ENCODE peak calls at places on chromosomes 4 and X, in eight cellular contexts. One of them, this sample, is unnamed.

GRCh38 chr4:132396636-132397035 is 752.5 kb upstream of the PCDH10 start:
- DNase-seq in sciatic nerve: no peak
- DNase-seq in Calu3: no peak
- DNase-seq in stimulated activated CD8-positive, alpha-beta memory T cell treated with anti-CD3 and anti-CD28 coated beads, Interleukin-7, amount 100 ng/mL, for 1 hour: no peak
- DNase-seq in amygdala: no peak
- DNase-seq in psoas muscle: no peak
- DNase-seq in GM12891: no peak
- DNase-seq in iris pigment epithelial cell: peak; percentile 53
- DNase-seq in this sample: no peak

GRCh38 chr4:142128529-142128928 is 492.1 kb downstream of the IL15 start:
- DNase-seq in Calu3: no peak
- DNase-seq in stimulated activated CD8-positive, alpha-beta memory T cell treated with anti-CD3 and anti-CD28 coated beads, Interleukin-7, amount 100 ng/mL, for 1 hour: no peak
- DNase-seq in iris pigment epithelial cell: peak; percentile 5
- DNase-seq in amygdala: no peak
- DNase-seq in sciatic nerve: no peak
- DNase-seq in GM12891: no peak
- DNase-seq in psoas muscle: no peak
- DNase-seq in this sample: no peak

GRCh38 chr4:83561381-83561780 is 25.5 kb downstream of the GPAT3 start:
- DNase-seq in psoas muscle: no peak
- DNase-seq in stimulated activated CD8-positive, alpha-beta memory T cell treated with anti-CD3 and anti-CD28 coated beads, Interleukin-7, amount 100 ng/mL, for 1 hour: no peak
- DNase-seq in Calu3: peak; percentile 60
- DNase-seq in iris pigment epithelial cell: peak; percentile 67
- DNase-seq in amygdala: no peak
- DNase-seq in sciatic nerve: no peak
- DNase-seq in GM12891: no peak
- DNase-seq in this sample: no peak

GRCh38 chr4:157222764-157223145 is 2.2 kb downstream of the GRIA2 start:
- DNase-seq in stimulated activated CD8-positive, alpha-beta memory T cell treated with anti-CD3 and anti-CD28 coated beads, Interleukin-7, amount 100 ng/mL, for 1 hour: no peak
- DNase-seq in amygdala: no peak
- DNase-seq in psoas muscle: no peak
- DNase-seq in GM12891: no peak
- DNase-seq in sciatic nerve: no peak
- DNase-seq in iris pigment epithelial cell: no peak
- DNase-seq in Calu3: no peak
- DNase-seq in this sample: no peak

GRCh38 chr4:16573744-16574143 is 324.7 kb downstream of the LDB2 start:
- DNase-seq in stimulated activated CD8-positive, alpha-beta memory T cell treated with anti-CD3 and anti-CD28 coated beads, Interleukin-7, amount 100 ng/mL, for 1 hour: no peak
- DNase-seq in sciatic nerve: no peak
- DNase-seq in Calu3: no peak
- DNase-seq in iris pigment epithelial cell: peak; percentile 47
- DNase-seq in amygdala: no peak
- DNase-seq in psoas muscle: no peak
- DNase-seq in GM12891: no peak
- DNase-seq in this sample: no peak

GRCh38 chr4:169201144-169202124 is 69.3 kb downstream of the SH3RF1 start:
- DNase-seq in sciatic nerve: no peak
- DNase-seq in Calu3: no peak
- DNase-seq in amygdala: no peak
- DNase-seq in psoas muscle: no peak
- DNase-seq in iris pigment epithelial cell: peak; percentile 22
- DNase-seq in GM12891: no peak
- DNase-seq in stimulated activated CD8-positive, alpha-beta memory T cell treated with anti-CD3 and anti-CD28 coated beads, Interleukin-7, amount 100 ng/mL, for 1 hour: no peak
- DNase-seq in this sample: no peak

GRCh38 chr4:8048856-8049686 is 109.4 kb upstream of the AFAP1 start:
- DNase-seq in amygdala: no peak
- DNase-seq in GM12891: no peak
- DNase-seq in Calu3: no peak
- DNase-seq in psoas muscle: no peak
- DNase-seq in stimulated activated CD8-positive, alpha-beta memory T cell treated with anti-CD3 and anti-CD28 coated beads, Interleukin-7, amount 100 ng/mL, for 1 hour: no peak
- DNase-seq in iris pigment epithelial cell: no peak
- DNase-seq in sciatic nerve: no peak
- DNase-seq in this sample: peak; percentile 14

GRCh38 chr4:119736559-119736958 is 108.0 kb upstream of the PDE5A start:
- DNase-seq in iris pigment epithelial cell: peak; percentile 77
- DNase-seq in stimulated activated CD8-positive, alpha-beta memory T cell treated with anti-CD3 and anti-CD28 coated beads, Interleukin-7, amount 100 ng/mL, for 1 hour: no peak
- DNase-seq in amygdala: no peak
- DNase-seq in sciatic nerve: no peak
- DNase-seq in Calu3: no peak
- DNase-seq in psoas muscle: no peak
- DNase-seq in GM12891: no peak
- DNase-seq in this sample: no peak

GRCh38 chrX:120517936-120518335 is 42.8 kb downstream of the CUL4B start:
- DNase-seq in sciatic nerve: no peak
- DNase-seq in stimulated activated CD8-positive, alpha-beta memory T cell treated with anti-CD3 and anti-CD28 coated beads, Interleukin-7, amount 100 ng/mL, for 1 hour: no peak
- DNase-seq in iris pigment epithelial cell: peak; percentile 86
- DNase-seq in psoas muscle: no peak
- DNase-seq in Calu3: peak; percentile 28
- DNase-seq in GM12891: no peak
- DNase-seq in amygdala: no peak
- DNase-seq in this sample: no peak

GRCh38 chr4:170386511-170386910 is 296.8 kb upstream of the AADAT start:
- DNase-seq in sciatic nerve: no peak
- DNase-seq in stimulated activated CD8-positive, alpha-beta memory T cell treated with anti-CD3 and anti-CD28 coated beads, Interleukin-7, amount 100 ng/mL, for 1 hour: no peak
- DNase-seq in Calu3: no peak
- DNase-seq in amygdala: no peak
- DNase-seq in psoas muscle: no peak
- DNase-seq in iris pigment epithelial cell: no peak
- DNase-seq in GM12891: no peak
- DNase-seq in this sample: no peak

GRCh38 chr4:184347251-184348239 is 126.8 kb downstream of the IRF2 start:
- DNase-seq in Calu3: peak; percentile 67
- DNase-seq in amygdala: no peak
- DNase-seq in GM12891: no peak
- DNase-seq in sciatic nerve: no peak
- DNase-seq in psoas muscle: peak; percentile 68
- DNase-seq in stimulated activated CD8-positive, alpha-beta memory T cell treated with anti-CD3 and anti-CD28 coated beads, Interleukin-7, amount 100 ng/mL, for 1 hour: no peak
- DNase-seq in iris pigment epithelial cell: peak; percentile 91
- DNase-seq in this sample: peak; percentile 72

GRCh38 chr4:6116696-6117285 is 83.6 kb downstream of the JAKMIP1 start:
- DNase-seq in stimulated activated CD8-positive, alpha-beta memory T cell treated with anti-CD3 and anti-CD28 coated beads, Interleukin-7, amount 100 ng/mL, for 1 hour: no peak
- DNase-seq in sciatic nerve: no peak
- DNase-seq in amygdala: no peak
- DNase-seq in Calu3: no peak
- DNase-seq in iris pigment epithelial cell: no peak
- DNase-seq in GM12891: no peak
- DNase-seq in psoas muscle: no peak
- DNase-seq in this sample: no peak

GRCh38 chrX:130109429-130110378 is 593 bp downstream of the ELF4 start:
- DNase-seq in psoas muscle: no peak
- DNase-seq in sciatic nerve: no peak
- DNase-seq in amygdala: no peak
- DNase-seq in stimulated activated CD8-positive, alpha-beta memory T cell treated with anti-CD3 and anti-CD28 coated beads, Interleukin-7, amount 100 ng/mL, for 1 hour: no peak
- DNase-seq in GM12891: no peak
- DNase-seq in Calu3: peak; percentile 30
- DNase-seq in iris pigment epithelial cell: no peak
- DNase-seq in this sample: no peak

GRCh38 chrX:110310896-110311295 is 7.0 kb downstream of the AMMECR1 start:
- DNase-seq in GM12891: peak; percentile 3
- DNase-seq in psoas muscle: no peak
- DNase-seq in Calu3: no peak
- DNase-seq in stimulated activated CD8-positive, alpha-beta memory T cell treated with anti-CD3 and anti-CD28 coated beads, Interleukin-7, amount 100 ng/mL, for 1 hour: no peak
- DNase-seq in amygdala: no peak
- DNase-seq in sciatic nerve: no peak
- DNase-seq in iris pigment epithelial cell: peak; percentile 9
- DNase-seq in this sample: no peak

GRCh38 chrX:124690495-124690894 is 344.1 kb downstream of the SH2D1A start:
- DNase-seq in stimulated activated CD8-positive, alpha-beta memory T cell treated with anti-CD3 and anti-CD28 coated beads, Interleukin-7, amount 100 ng/mL, for 1 hour: no peak
- DNase-seq in GM12891: no peak
- DNase-seq in Calu3: no peak
- DNase-seq in sciatic nerve: no peak
- DNase-seq in psoas muscle: no peak
- DNase-seq in amygdala: no peak
- DNase-seq in iris pigment epithelial cell: no peak
- DNase-seq in this sample: no peak

GRCh38 chr4:128565565-128566186 is 243.8 kb upstream of the JADE1 start:
- DNase-seq in amygdala: no peak
- DNase-seq in GM12891: no peak
- DNase-seq in iris pigment epithelial cell: peak; percentile 35
- DNase-seq in sciatic nerve: no peak
- DNase-seq in Calu3: peak; percentile 75
- DNase-seq in psoas muscle: peak; percentile 56
- DNase-seq in stimulated activated CD8-positive, alpha-beta memory T cell treated with anti-CD3 and anti-CD28 coated beads, Interleukin-7, amount 100 ng/mL, for 1 hour: no peak
- DNase-seq in this sample: no peak

GRCh38 chrX:153763298-153763932 is 634 bp upstream of the PLXNB3 start:
- DNase-seq in sciatic nerve: peak; percentile 60
- DNase-seq in amygdala: no peak
- DNase-seq in iris pigment epithelial cell: no peak
- DNase-seq in stimulated activated CD8-positive, alpha-beta memory T cell treated with anti-CD3 and anti-CD28 coated beads, Interleukin-7, amount 100 ng/mL, for 1 hour: no peak
- DNase-seq in Calu3: no peak
- DNase-seq in psoas muscle: peak; percentile 50
- DNase-seq in GM12891: no peak
- DNase-seq in this sample: no peak

GRCh38 chrX:40773809-40774208 is 38.5 kb upstream of the MED14 start:
- DNase-seq in iris pigment epithelial cell: peak; percentile 44
- DNase-seq in stimulated activated CD8-positive, alpha-beta memory T cell treated with anti-CD3 and anti-CD28 coated beads, Interleukin-7, amount 100 ng/mL, for 1 hour: no peak
- DNase-seq in sciatic nerve: no peak
- DNase-seq in amygdala: no peak
- DNase-seq in GM12891: no peak
- DNase-seq in psoas muscle: no peak
- DNase-seq in Calu3: no peak
- DNase-seq in this sample: no peak

GRCh38 chr4:144732584-144733130 is 86.7 kb downstream of the HHIP start:
- DNase-seq in amygdala: no peak
- DNase-seq in stimulated activated CD8-positive, alpha-beta memory T cell treated with anti-CD3 and anti-CD28 coated beads, Interleukin-7, amount 100 ng/mL, for 1 hour: no peak
- DNase-seq in psoas muscle: no peak
- DNase-seq in iris pigment epithelial cell: peak; percentile 7
- DNase-seq in Calu3: no peak
- DNase-seq in sciatic nerve: no peak
- DNase-seq in GM12891: no peak
- DNase-seq in this sample: no peak

GRCh38 chr4:7781993-7782392 is 157.7 kb downstream of the AFAP1 start:
- DNase-seq in iris pigment epithelial cell: no peak
- DNase-seq in stimulated activated CD8-positive, alpha-beta memory T cell treated with anti-CD3 and anti-CD28 coated beads, Interleukin-7, amount 100 ng/mL, for 1 hour: no peak
- DNase-seq in Calu3: no peak
- DNase-seq in psoas muscle: no peak
- DNase-seq in amygdala: no peak
- DNase-seq in GM12891: no peak
- DNase-seq in sciatic nerve: no peak
- DNase-seq in this sample: no peak

GRCh38 chr4:76723916-76724315 is 174.0 kb downstream of the SOWAHB start:
- DNase-seq in GM12891: no peak
- DNase-seq in psoas muscle: no peak
- DNase-seq in Calu3: peak; percentile 28
- DNase-seq in iris pigment epithelial cell: peak; percentile 84
- DNase-seq in amygdala: no peak
- DNase-seq in stimulated activated CD8-positive, alpha-beta memory T cell treated with anti-CD3 and anti-CD28 coated beads, Interleukin-7, amount 100 ng/mL, for 1 hour: no peak
- DNase-seq in sciatic nerve: no peak
- DNase-seq in this sample: no peak

GRCh38 chrX:149712831-149713230 is 971 bp downstream of the MAGEA11 start:
- DNase-seq in psoas muscle: no peak
- DNase-seq in iris pigment epithelial cell: no peak
- DNase-seq in amygdala: no peak
- DNase-seq in Calu3: no peak
- DNase-seq in stimulated activated CD8-positive, alpha-beta memory T cell treated with anti-CD3 and anti-CD28 coated beads, Interleukin-7, amount 100 ng/mL, for 1 hour: no peak
- DNase-seq in GM12891: no peak
- DNase-seq in sciatic nerve: no peak
- DNase-seq in this sample: no peak

GRCh38 chr4:127304356-127304755 is 328.4 kb upstream of the INTU start:
- DNase-seq in amygdala: no peak
- DNase-seq in iris pigment epithelial cell: no peak
- DNase-seq in GM12891: no peak
- DNase-seq in Calu3: no peak
- DNase-seq in stimulated activated CD8-positive, alpha-beta memory T cell treated with anti-CD3 and anti-CD28 coated beads, Interleukin-7, amount 100 ng/mL, for 1 hour: no peak
- DNase-seq in sciatic nerve: no peak
- DNase-seq in psoas muscle: no peak
- DNase-seq in this sample: no peak

GRCh38 chrX:50067435-50068292 is 133.1 kb downstream of the AKAP4 start:
- DNase-seq in psoas muscle: no peak
- DNase-seq in stimulated activated CD8-positive, alpha-beta memory T cell treated with anti-CD3 and anti-CD28 coated beads, Interleukin-7, amount 100 ng/mL, for 1 hour: no peak
- DNase-seq in Calu3: peak; percentile 45
- DNase-seq in GM12891: no peak
- DNase-seq in amygdala: no peak
- DNase-seq in sciatic nerve: no peak
- DNase-seq in iris pigment epithelial cell: peak; percentile 34
- DNase-seq in this sample: no peak

GRCh38 chr4:125833-126232 is 1.5 kb downstream of the ZNF718 start:
- DNase-seq in iris pigment epithelial cell: no peak
- DNase-seq in GM12891: no peak
- DNase-seq in amygdala: no peak
- DNase-seq in Calu3: no peak
- DNase-seq in sciatic nerve: no peak
- DNase-seq in stimulated activated CD8-positive, alpha-beta memory T cell treated with anti-CD3 and anti-CD28 coated beads, Interleukin-7, amount 100 ng/mL, for 1 hour: no peak
- DNase-seq in psoas muscle: no peak
- DNase-seq in this sample: no peak

GRCh38 chr4:8740666-8741395 is 130.8 kb downstream of the HMX1 start:
- DNase-seq in stimulated activated CD8-positive, alpha-beta memory T cell treated with anti-CD3 and anti-CD28 coated beads, Interleukin-7, amount 100 ng/mL, for 1 hour: no peak
- DNase-seq in sciatic nerve: peak; percentile 30
- DNase-seq in amygdala: no peak
- DNase-seq in psoas muscle: no peak
- DNase-seq in Calu3: no peak
- DNase-seq in GM12891: peak; percentile 11
- DNase-seq in iris pigment epithelial cell: no peak
- DNase-seq in this sample: no peak

GRCh38 chr4:80183196-80184052 is 13.9 kb upstream of the PRDM8 start:
- DNase-seq in GM12891: peak; percentile 55
- DNase-seq in amygdala: no peak
- DNase-seq in psoas muscle: peak; percentile 67
- DNase-seq in sciatic nerve: peak; percentile 68
- DNase-seq in stimulated activated CD8-positive, alpha-beta memory T cell treated with anti-CD3 and anti-CD28 coated beads, Interleukin-7, amount 100 ng/mL, for 1 hour: no peak
- DNase-seq in iris pigment epithelial cell: peak; percentile 15
- DNase-seq in Calu3: no peak
- DNase-seq in this sample: no peak

GRCh38 chr4:128285085-128286023 is 2.3 kb downstream of the PGRMC2 start:
- DNase-seq in stimulated activated CD8-positive, alpha-beta memory T cell treated with anti-CD3 and anti-CD28 coated beads, Interleukin-7, amount 100 ng/mL, for 1 hour: no peak
- DNase-seq in amygdala: no peak
- DNase-seq in sciatic nerve: no peak
- DNase-seq in iris pigment epithelial cell: peak; percentile 59
- DNase-seq in Calu3: no peak
- DNase-seq in psoas muscle: no peak
- DNase-seq in GM12891: no peak
- DNase-seq in this sample: no peak

GRCh38 chr4:8148785-8149435 is 9.7 kb downstream of the ABLIM2 start:
- DNase-seq in sciatic nerve: no peak
- DNase-seq in psoas muscle: no peak
- DNase-seq in iris pigment epithelial cell: no peak
- DNase-seq in stimulated activated CD8-positive, alpha-beta memory T cell treated with anti-CD3 and anti-CD28 coated beads, Interleukin-7, amount 100 ng/mL, for 1 hour: no peak
- DNase-seq in amygdala: no peak
- DNase-seq in Calu3: no peak
- DNase-seq in GM12891: no peak
- DNase-seq in this sample: no peak

GRCh38 chr4:1246111-1246881 is 2.6 kb downstream of the CTBP1 start:
- DNase-seq in Calu3: peak; percentile 39
- DNase-seq in GM12891: peak; percentile 34
- DNase-seq in sciatic nerve: peak; percentile 54
- DNase-seq in stimulated activated CD8-positive, alpha-beta memory T cell treated with anti-CD3 and anti-CD28 coated beads, Interleukin-7, amount 100 ng/mL, for 1 hour: no peak
- DNase-seq in amygdala: no peak
- DNase-seq in iris pigment epithelial cell: no peak
- DNase-seq in psoas muscle: peak; percentile 55
- DNase-seq in this sample: no peak

GRCh38 chrX:18931972-18932371 is 51.9 kb downstream of the PHKA2 start:
- DNase-seq in sciatic nerve: no peak
- DNase-seq in GM12891: no peak
- DNase-seq in iris pigment epithelial cell: peak; percentile 17
- DNase-seq in stimulated activated CD8-positive, alpha-beta memory T cell treated with anti-CD3 and anti-CD28 coated beads, Interleukin-7, amount 100 ng/mL, for 1 hour: no peak
- DNase-seq in amygdala: no peak
- DNase-seq in Calu3: peak; percentile 10
- DNase-seq in psoas muscle: no peak
- DNase-seq in this sample: no peak

GRCh38 chr4:14920759-14921313 is 81.4 kb upstream of the CPEB2 start:
- DNase-seq in psoas muscle: no peak
- DNase-seq in Calu3: no peak
- DNase-seq in sciatic nerve: no peak
- DNase-seq in stimulated activated CD8-positive, alpha-beta memory T cell treated with anti-CD3 and anti-CD28 coated beads, Interleukin-7, amount 100 ng/mL, for 1 hour: no peak
- DNase-seq in iris pigment epithelial cell: no peak
- DNase-seq in GM12891: no peak
- DNase-seq in amygdala: no peak
- DNase-seq in this sample: no peak

GRCh38 chr4:7988437-7988836 is 48.8 kb upstream of the AFAP1 start:
- DNase-seq in Calu3: no peak
- DNase-seq in psoas muscle: no peak
- DNase-seq in stimulated activated CD8-positive, alpha-beta memory T cell treated with anti-CD3 and anti-CD28 coated beads, Interleukin-7, amount 100 ng/mL, for 1 hour: no peak
- DNase-seq in sciatic nerve: no peak
- DNase-seq in GM12891: no peak
- DNase-seq in amygdala: no peak
- DNase-seq in iris pigment epithelial cell: peak; percentile 77
- DNase-seq in this sample: no peak

GRCh38 chrX:7083468-7084396 is 63.8 kb upstream of the STS start:
- DNase-seq in Calu3: peak; percentile 41
- DNase-seq in GM12891: no peak
- DNase-seq in amygdala: no peak
- DNase-seq in iris pigment epithelial cell: peak; percentile 98
- DNase-seq in sciatic nerve: no peak
- DNase-seq in psoas muscle: no peak
- DNase-seq in stimulated activated CD8-positive, alpha-beta memory T cell treated with anti-CD3 and anti-CD28 coated beads, Interleukin-7, amount 100 ng/mL, for 1 hour: peak; percentile 5
- DNase-seq in this sample: no peak